ENCODE peak calls at places on chromosomes 11 and 22, in four cellular contexts. T, A, O and B are unnamed samples.
A peak's percentile ranks its signal among the peaks of the same experiment; 100 is the strongest.

GRCh38 chr22:50704510-50705218 is 32.0 kb downstream of the SHANK3 start:
- DNase-seq in O (no peak), T (no peak), A (no peak), B (no peak)

GRCh38 chr11:76810151-76810853 is 27.1 kb downstream of the TSKU start:
- DNase-seq in T (no peak), A (peak; percentile 64), O (peak; percentile 50), B (no peak)

GRCh38 chr11:134244593-134244992 is 8.6 kb downstream of the THYN1 start:
- DNase-seq in A (no peak), O (peak; percentile 32), T (peak; percentile 17), B (peak; percentile 72)

GRCh38 chr22:36470162-36470993 is 11.1 kb downstream of the TXN2 start:
- DNase-seq in O (peak; percentile 52), A (peak; percentile 77), T (peak; percentile 89), B (peak; percentile 84)

GRCh38 chr11:33875621-33876294 is 16.1 kb downstream of the LMO2 start:
- DNase-seq in O (no peak), T (no peak), A (no peak), B (no peak)

GRCh38 chr11:30586251-30587144 is at the start of gene MPPED2:
- DNase-seq in T (peak; percentile 83), A (no peak), O (peak; percentile 39), B (peak; percentile 80)

GRCh38 chr11:46321757-46322156 is 25.5 kb upstream of the DGKZ start:
- DNase-seq in A (no peak), T (no peak), O (no peak), B (no peak)

GRCh38 chr22:47619631-47620030 is 857.2 kb downstream of the TBC1D22A start:
- DNase-seq in O (no peak), A (no peak), T (no peak), B (no peak)

GRCh38 chr11:16299884-16300778 is 56.2 kb downstream of the SOX6 start:
- DNase-seq in O (no peak), T (peak; percentile 34), A (no peak), B (no peak)

GRCh38 chr22:50292643-50293440 is 14.6 kb downstream of the PLXNB2 start:
- DNase-seq in A (no peak), T (no peak), O (peak; percentile 63), B (no peak)

GRCh38 chr22:24460418-24461089 is 33.2 kb downstream of the ADORA2A start:
- DNase-seq in T (no peak), O (no peak), A (no peak), B (no peak)

GRCh38 chr22:30943368-30943767 is 25.2 kb downstream of the MORC2 start:
- DNase-seq in A (no peak), T (no peak), O (no peak), B (no peak)

GRCh38 chr11:11179239-11179638 is 173.8 kb downstream of the CSNK2A3 start:
- DNase-seq in T (no peak), O (no peak), A (peak; percentile 77), B (no peak)

GRCh38 chr11:17117262-17117661 is 39.8 kb upstream of the RPS13 start:
- DNase-seq in O (no peak), A (no peak), T (no peak), B (no peak)

GRCh38 chr11:19243601-19244000 is 2.9 kb upstream of the E2F8 start:
- DNase-seq in A (no peak), T (no peak), O (no peak), B (peak; percentile 5)

GRCh38 chr11:104522650-104523049 is 358.7 kb upstream of the PDGFD start:
- DNase-seq in T (no peak), O (no peak), A (no peak), B (no peak)

GRCh38 chr11:119478711-119479285 is 55.8 kb upstream of the THY1 start:
- DNase-seq in O (no peak), T (no peak), A (no peak), B (no peak)

GRCh38 chr11:75891947-75892739 is 77.1 kb downstream of the UVRAG start:
- DNase-seq in T (no peak), A (no peak), O (peak; percentile 33), B (no peak)

GRCh38 chr11:107457205-107457557 is 444 bp downstream of the CWF19L2 start:
- DNase-seq in T (peak; percentile 18), A (no peak), O (peak; percentile 3), B (peak; percentile 26)

GRCh38 chr11:33946930-33947329 is 55.1 kb upstream of the LMO2 start:
- DNase-seq in O (no peak), A (no peak), T (no peak), B (no peak)

GRCh38 chr11:10878408-10879214 is 20.8 kb upstream of the ZBED5 start:
- DNase-seq in T (peak; percentile 58), O (no peak), A (peak; percentile 63), B (peak; percentile 85)

GRCh38 chr11:68998390-68998911 is 14.6 kb downstream of the MRGPRF start:
- DNase-seq in A (no peak), T (peak; percentile 83), O (no peak), B (no peak)

GRCh38 chr22:38599466-38599865 is 29.5 kb upstream of the DMC1 start:
- DNase-seq in T (no peak), A (no peak), O (no peak), B (no peak)

GRCh38 chr11:116879789-116880402 is 42.5 kb upstream of the APOA1 start:
- DNase-seq in A (peak; percentile 65), O (peak; percentile 41), T (peak; percentile 72), B (peak; percentile 81)

GRCh38 chr11:99020324-99021225 is at the start of gene CNTN5:
- DNase-seq in A (peak; percentile 69), O (no peak), T (peak; percentile 87), B (peak; percentile 75)

GRCh38 chr11:112784323-112785073 is 176.7 kb upstream of the NCAM1 start:
- DNase-seq in T (peak; percentile 83), O (no peak), A (peak; percentile 60), B (no peak)

GRCh38 chr11:10564692-10565318 is 3.7 kb downstream of the LYVE1 start:
- DNase-seq in A (no peak), O (no peak), T (no peak), B (peak; percentile 35)

GRCh38 chr22:44309137-44309536 is 3.6 kb downstream of the SHISAL1 start:
- DNase-seq in O (no peak), T (no peak), A (peak; percentile 94), B (no peak)

GRCh38 chr11:99960536-99960935 is 726.6 kb upstream of the ARHGAP42 start:
- DNase-seq in T (no peak), O (no peak), A (no peak), B (no peak)

GRCh38 chr22:39098576-39098975 is 1.5 kb downstream of the APOBEC3H start:
- DNase-seq in A (no peak), O (no peak), T (no peak), B (no peak)

GRCh38 chr11:85875505-85875904 is 20.3 kb downstream of the CCDC83 start:
- DNase-seq in T (no peak), A (peak; percentile 47), O (no peak), B (no peak)

GRCh38 chr11:41382927-41383326 is 76.5 kb downstream of the LRRC4C start:
- DNase-seq in O (no peak), A (peak; percentile 38), T (no peak), B (no peak)

GRCh38 chr11:102448869-102449224 is 3.7 kb downstream of the TMEM123 start:
- DNase-seq in O (no peak), A (no peak), T (no peak), B (no peak)

GRCh38 chr11:6794637-6795036 is 4.9 kb downstream of the OR6A2 start:
- DNase-seq in O (no peak), T (no peak), A (no peak), B (no peak)

GRCh38 chr22:28759861-28760560 is 12.5 kb upstream of the CCDC117 start:
- DNase-seq in A (no peak), O (no peak), T (no peak), B (peak; percentile 46)

GRCh38 chr22:17085277-17086091 is 684 bp downstream of the IL17RA start:
- DNase-seq in T (no peak), A (no peak), O (peak; percentile 49), B (no peak)

GRCh38 chr22:41939981-41940852 is 6.7 kb downstream of the CENPM start:
- DNase-seq in A (no peak), T (no peak), O (peak; percentile 84), B (no peak)